ENCODE peak calls at places on chromosomes 11 and 22, in seven cellular contexts. One of them, this sample, is unnamed.
A peak's percentile ranks its signal among the peaks of the same experiment; 100 is the strongest.

GRCh38 chr11:65546217-65546958 is 11.8 kb downstream of the LTBP3 start:
- DNase-seq in neuronal stem cell: peak; percentile 84
- DNase-seq in GM23338: peak; percentile 95
- DNase-seq in IMR-90: no peak
- DNase-seq in left ventricle myocardium inferior: peak; percentile 77
- DNase-seq in AG10803: no peak
- DNase-seq in GM23248: no peak
- DNase-seq in this sample: peak; percentile 82

GRCh38 chr11:124602193-124602592 is 9.0 kb upstream of the PANX3 start:
- DNase-seq in left ventricle myocardium inferior: no peak
- DNase-seq in AG10803: peak; percentile 32
- DNase-seq in neuronal stem cell: no peak
- DNase-seq in GM23338: no peak
- DNase-seq in IMR-90: peak; percentile 54
- DNase-seq in GM23248: peak; percentile 82
- DNase-seq in this sample: no peak

GRCh38 chr11:125364085-125364822 is 131.8 kb downstream of the FEZ1 start:
- DNase-seq in neuronal stem cell: no peak
- DNase-seq in GM23248: peak; percentile 72
- DNase-seq in GM23338: no peak
- DNase-seq in IMR-90: peak; percentile 81
- DNase-seq in AG10803: peak; percentile 29
- DNase-seq in left ventricle myocardium inferior: no peak
- DNase-seq in this sample: no peak

GRCh38 chr11:110891411-110891810 is 179.2 kb upstream of the ARHGAP20 start:
- DNase-seq in IMR-90: peak; percentile 89
- DNase-seq in GM23338: no peak
- DNase-seq in neuronal stem cell: no peak
- DNase-seq in AG10803: peak; percentile 31
- DNase-seq in left ventricle myocardium inferior: no peak
- DNase-seq in GM23248: peak; percentile 84
- DNase-seq in this sample: no peak

GRCh38 chr11:17873571-17873970 is 139.0 kb downstream of the KCNC1 start:
- DNase-seq in left ventricle myocardium inferior: no peak
- DNase-seq in IMR-90: no peak
- DNase-seq in neuronal stem cell: no peak
- DNase-seq in GM23248: no peak
- DNase-seq in AG10803: no peak
- DNase-seq in GM23338: no peak
- DNase-seq in this sample: no peak

GRCh38 chr11:66363187-66363601 is 8.4 kb downstream of the SLC29A2 start:
- DNase-seq in neuronal stem cell: no peak
- DNase-seq in GM23248: peak; percentile 16
- DNase-seq in IMR-90: no peak
- DNase-seq in GM23338: no peak
- DNase-seq in left ventricle myocardium inferior: no peak
- DNase-seq in AG10803: no peak
- DNase-seq in this sample: peak; percentile 45

GRCh38 chr11:13970986-13971385 is 8.5 kb downstream of the SPON1 start:
- DNase-seq in IMR-90: no peak
- DNase-seq in left ventricle myocardium inferior: no peak
- DNase-seq in GM23338: peak; percentile 59
- DNase-seq in GM23248: peak; percentile 25
- DNase-seq in AG10803: no peak
- DNase-seq in neuronal stem cell: no peak
- DNase-seq in this sample: no peak

GRCh38 chr11:45902452-45903380 is 4.4 kb downstream of the FREY1 start:
- DNase-seq in GM23338: no peak
- DNase-seq in left ventricle myocardium inferior: no peak
- DNase-seq in AG10803: no peak
- DNase-seq in neuronal stem cell: no peak
- DNase-seq in GM23248: no peak
- DNase-seq in IMR-90: no peak
- DNase-seq in this sample: no peak

GRCh38 chr11:70080763-70081162 is 2.6 kb downstream of the ANO1 start:
- DNase-seq in GM23248: peak; percentile 45
- DNase-seq in left ventricle myocardium inferior: no peak
- DNase-seq in AG10803: no peak
- DNase-seq in IMR-90: no peak
- DNase-seq in GM23338: no peak
- DNase-seq in neuronal stem cell: no peak
- DNase-seq in this sample: peak; percentile 45

GRCh38 chr11:3138178-3139085 is 26.7 kb downstream of the OSBPL5 start:
- DNase-seq in AG10803: no peak
- DNase-seq in GM23338: no peak
- DNase-seq in left ventricle myocardium inferior: peak; percentile 16
- DNase-seq in neuronal stem cell: no peak
- DNase-seq in GM23248: no peak
- DNase-seq in IMR-90: no peak
- DNase-seq in this sample: no peak

DNA sequence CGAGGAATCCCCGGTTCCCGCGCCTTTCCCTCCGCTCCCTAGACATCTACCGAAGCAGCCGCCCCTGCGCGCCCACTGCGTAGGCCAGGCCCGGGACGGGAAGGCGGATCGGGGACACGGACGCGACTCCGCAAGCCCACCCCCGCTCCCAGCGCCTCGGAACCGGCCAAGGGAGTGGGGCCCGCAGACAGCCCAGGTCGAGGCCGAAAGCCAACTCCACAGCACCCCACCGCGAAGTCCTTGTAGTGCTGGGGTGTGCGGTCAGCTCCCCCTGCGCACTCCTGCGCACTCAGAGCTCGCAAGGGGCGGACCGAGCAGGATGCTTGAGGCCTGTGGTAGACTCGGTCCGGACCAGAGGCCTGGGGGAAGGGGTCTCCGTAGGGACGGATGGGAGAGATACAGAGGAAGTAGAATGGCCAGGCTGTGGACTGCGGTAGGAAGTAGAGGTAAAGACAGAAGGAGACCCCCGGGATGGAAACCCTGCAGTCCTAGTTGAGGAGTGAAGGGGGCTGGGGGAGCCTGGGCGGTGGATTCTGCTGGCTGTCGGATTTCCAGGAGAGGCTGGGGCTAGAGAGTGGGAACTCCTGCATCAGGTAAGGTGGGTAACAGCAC is 547 bp upstream of the SCARF2 start:
- DNase-seq in GM23338: peak; percentile 65
- DNase-seq in neuronal stem cell: no peak
- DNase-seq in IMR-90: peak; percentile 45
- DNase-seq in left ventricle myocardium inferior: no peak
- DNase-seq in AG10803: peak; percentile 63
- DNase-seq in GM23248: peak; percentile 58
- DNase-seq in this sample: peak; percentile 57
- H3K4me3 ChIP-seq in GM23338: peak overlapping the region; percentile 74
- H3K4me3 ChIP-seq in neuronal stem cell: peak overlapping the region; percentile 75
- H3K4me3 ChIP-seq in IMR-90: peak overlapping the region; percentile 90
- H3K4me3 ChIP-seq in left ventricle myocardium inferior: peak overlapping the region; percentile 81
- H3K4me3 ChIP-seq in AG10803: peak overlapping the region; percentile 99
- H3K4me3 ChIP-seq in GM23248: peak overlapping the region; percentile 95
- H3K4me3 ChIP-seq in this sample: peak overlapping the region; percentile 56

DNA sequence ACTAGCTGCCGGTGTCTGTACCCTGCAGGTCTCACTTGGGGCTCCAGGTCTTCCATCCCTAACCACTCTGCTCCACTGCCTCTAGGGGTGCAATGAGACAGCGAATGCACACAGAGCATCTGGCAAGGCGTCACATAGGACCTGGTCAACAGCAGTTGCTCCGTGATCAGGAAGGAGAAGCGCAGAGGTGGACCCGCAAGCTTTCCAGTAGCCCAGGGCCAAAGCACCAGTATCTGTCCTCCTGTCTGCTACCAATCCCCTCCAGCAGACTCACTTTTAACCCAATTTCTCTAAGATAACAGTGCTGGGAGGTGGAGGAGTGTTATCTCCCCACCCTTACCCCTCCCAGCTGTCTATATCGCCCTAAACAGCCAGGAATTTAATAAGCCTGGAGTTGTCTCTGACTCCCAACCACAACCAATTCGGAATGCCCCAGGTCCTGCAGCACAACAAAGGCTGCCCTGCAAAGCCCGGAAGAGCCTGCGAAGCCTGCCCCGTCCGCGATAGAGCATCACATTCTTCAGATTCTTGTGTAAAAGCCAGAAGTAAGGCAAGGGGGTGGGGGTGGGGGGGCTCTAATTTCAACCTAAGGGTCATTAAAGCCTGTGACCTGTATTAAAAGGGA is 19.3 kb downstream of the MYH9 start:
- DNase-seq in GM23248: peak; percentile 74
- DNase-seq in GM23338: peak; percentile 98
- DNase-seq in neuronal stem cell: peak; percentile 83
- DNase-seq in AG10803: peak; percentile 90
- DNase-seq in left ventricle myocardium inferior: no peak
- DNase-seq in IMR-90: peak; percentile 78
- DNase-seq in this sample: peak; percentile 48
- H3K4me3 ChIP-seq in GM23248: peak overlapping the region; percentile 14
- H3K4me3 ChIP-seq in GM23338: peak overlapping the region; percentile 37
- H3K4me3 ChIP-seq in neuronal stem cell: no peak overlapping the region
- H3K4me3 ChIP-seq in AG10803: peak overlapping the region; percentile 33
- H3K4me3 ChIP-seq in left ventricle myocardium inferior: peak overlapping the region; percentile 58
- H3K4me3 ChIP-seq in IMR-90: no peak overlapping the region
- H3K4me3 ChIP-seq in this sample: no peak overlapping the region

DNA sequence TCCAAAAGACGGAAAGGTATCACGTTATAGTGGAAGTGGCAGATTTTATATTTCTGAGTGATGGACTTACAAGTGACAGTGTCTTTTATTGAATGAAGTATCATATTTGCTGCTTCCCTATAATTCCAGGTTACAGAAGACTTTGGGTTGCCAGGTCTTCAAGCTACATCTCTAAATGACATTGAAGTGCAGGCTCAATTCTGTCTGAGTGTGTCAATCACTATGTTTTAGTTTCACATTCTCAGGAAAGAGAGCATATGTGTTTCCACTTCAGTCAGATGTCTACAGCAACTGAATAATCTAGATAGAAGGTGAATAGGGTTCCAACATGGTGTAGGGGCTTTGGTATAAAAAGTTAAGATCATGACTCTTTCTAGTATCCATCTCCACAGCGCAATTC is 492.7 kb upstream of the API5 start:
- DNase-seq in neuronal stem cell: no peak
- DNase-seq in left ventricle myocardium inferior: no peak
- DNase-seq in GM23338: no peak
- DNase-seq in AG10803: no peak
- DNase-seq in GM23248: no peak
- DNase-seq in IMR-90: no peak
- DNase-seq in this sample: no peak
- H3K4me3 ChIP-seq in neuronal stem cell: no peak overlapping the region
- H3K4me3 ChIP-seq in left ventricle myocardium inferior: no peak overlapping the region
- H3K4me3 ChIP-seq in GM23338: no peak overlapping the region
- H3K4me3 ChIP-seq in AG10803: no peak overlapping the region
- H3K4me3 ChIP-seq in GM23248: no peak overlapping the region
- H3K4me3 ChIP-seq in IMR-90: no peak overlapping the region
- H3K4me3 ChIP-seq in this sample: no peak overlapping the region

GRCh38 chr11:60363542-60364525 is 14.5 kb upstream of the MS4A7 start:
- DNase-seq in GM23338: peak; percentile 88
- DNase-seq in GM23248: peak; percentile 62
- DNase-seq in AG10803: peak; percentile 47
- DNase-seq in neuronal stem cell: peak; percentile 72
- DNase-seq in IMR-90: peak; percentile 25
- DNase-seq in left ventricle myocardium inferior: no peak
- DNase-seq in this sample: peak; percentile 52
- H3K4me3 ChIP-seq in GM23338: peak overlapping the region; percentile 11
- H3K4me3 ChIP-seq in GM23248: no peak overlapping the region
- H3K4me3 ChIP-seq in AG10803: no peak overlapping the region
- H3K4me3 ChIP-seq in neuronal stem cell: no peak overlapping the region
- H3K4me3 ChIP-seq in IMR-90: no peak overlapping the region
- H3K4me3 ChIP-seq in left ventricle myocardium inferior: peak overlapping the region; percentile 2
- H3K4me3 ChIP-seq in this sample: no peak overlapping the region

GRCh38 chr11:83364500-83365059 is 78.4 kb upstream of the CCDC90B start:
- DNase-seq in neuronal stem cell: no peak
- DNase-seq in left ventricle myocardium inferior: no peak
- DNase-seq in AG10803: no peak
- DNase-seq in GM23338: peak; percentile 45
- DNase-seq in IMR-90: no peak
- DNase-seq in GM23248: peak; percentile 2
- DNase-seq in this sample: no peak
- H3K4me3 ChIP-seq in neuronal stem cell: no peak overlapping the region
- H3K4me3 ChIP-seq in left ventricle myocardium inferior: no peak overlapping the region
- H3K4me3 ChIP-seq in AG10803: no peak overlapping the region
- H3K4me3 ChIP-seq in GM23338: no peak overlapping the region
- H3K4me3 ChIP-seq in IMR-90: no peak overlapping the region
- H3K4me3 ChIP-seq in GM23248: no peak overlapping the region
- H3K4me3 ChIP-seq in this sample: no peak overlapping the region

GRCh38 chr11:1570001-1570453 is 2.0 kb downstream of the DUSP8 start:
- DNase-seq in GM23338: no peak
- DNase-seq in AG10803: no peak
- DNase-seq in GM23248: no peak
- DNase-seq in left ventricle myocardium inferior: no peak
- DNase-seq in IMR-90: no peak
- DNase-seq in neuronal stem cell: no peak
- DNase-seq in this sample: no peak
- H3K4me3 ChIP-seq in GM23338: no peak overlapping the region
- H3K4me3 ChIP-seq in AG10803: no peak overlapping the region
- H3K4me3 ChIP-seq in GM23248: no peak overlapping the region
- H3K4me3 ChIP-seq in left ventricle myocardium inferior: peak overlapping the region; percentile 82
- H3K4me3 ChIP-seq in IMR-90: no peak overlapping the region
- H3K4me3 ChIP-seq in neuronal stem cell: no peak overlapping the region
- H3K4me3 ChIP-seq in this sample: no peak overlapping the region

DNA sequence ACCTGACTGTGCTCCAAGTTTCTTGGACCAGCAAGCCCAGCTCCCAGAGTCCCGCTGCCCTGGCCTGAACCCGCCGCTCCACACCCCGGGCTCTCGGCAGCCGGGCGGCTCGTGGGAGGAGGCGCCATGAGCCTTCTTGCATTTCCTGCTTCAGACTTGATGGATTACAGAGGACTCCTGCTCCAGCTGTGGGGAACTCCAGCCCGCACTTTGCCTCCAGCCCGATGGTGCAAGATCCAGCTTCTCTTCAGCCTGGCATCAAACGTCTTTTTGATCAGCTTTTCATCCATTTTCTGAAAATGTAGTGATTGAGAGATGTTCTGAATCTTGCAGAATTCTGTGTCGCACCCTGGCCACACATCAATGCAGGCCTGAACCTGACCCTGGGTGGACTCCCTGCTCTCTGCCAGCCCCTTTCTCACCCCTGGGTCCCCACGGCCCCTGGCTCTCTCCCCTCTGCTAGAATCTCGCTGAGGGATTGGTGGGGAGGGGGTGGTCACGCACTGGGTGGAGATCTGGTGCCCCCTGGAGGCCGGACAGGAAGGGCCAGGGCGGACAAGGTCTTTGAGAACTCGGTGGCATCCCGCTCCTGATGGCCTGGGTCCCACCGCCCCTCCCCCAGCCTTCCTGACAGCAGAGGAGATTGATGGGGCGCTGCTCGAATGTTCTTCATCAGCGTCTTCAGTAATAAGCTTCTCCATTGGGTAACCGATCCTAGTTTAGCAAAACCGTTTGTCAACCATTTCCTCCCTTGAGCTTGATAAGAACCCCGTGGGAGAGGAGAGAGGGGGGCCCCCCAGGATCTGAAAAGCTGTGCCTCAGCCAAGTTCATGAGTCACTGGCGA is 12.1 kb upstream of the NFAM1 start:
- DNase-seq in neuronal stem cell: peak; percentile 89
- DNase-seq in AG10803: peak; percentile 91
- DNase-seq in GM23248: peak; percentile 87
- DNase-seq in left ventricle myocardium inferior: peak; percentile 86
- DNase-seq in GM23338: peak; percentile 95
- DNase-seq in IMR-90: peak; percentile 87
- DNase-seq in this sample: peak; percentile 82
- H3K4me3 ChIP-seq in neuronal stem cell: peak overlapping the region; percentile 68
- H3K4me3 ChIP-seq in AG10803: peak overlapping the region; percentile 57
- H3K4me3 ChIP-seq in GM23248: peak overlapping the region; percentile 71
- H3K4me3 ChIP-seq in left ventricle myocardium inferior: peak overlapping the region; percentile 59
- H3K4me3 ChIP-seq in GM23338: peak overlapping the region; percentile 58
- H3K4me3 ChIP-seq in IMR-90: peak overlapping the region; percentile 27
- H3K4me3 ChIP-seq in this sample: no peak overlapping the region

This sample was measured in heart left ventricle.